ENCODE peak calls at places on chromosome 16, in eight cellular contexts. One of them, this sample, is unnamed.

GRCh38 chr16:4944333-4945281 is 7.7 kb upstream of the PPL start:
- DNase-seq in kidney glomerular epithelial cell: peak
- DNase-seq in activated T-helper 9 cell treated with anti-CD3 and anti-CD28 coated beads, Interleukin-2, amount 50 U/mL, for 16 hours: no peak
- DNase-seq in adrenal gland: peak
- DNase-seq in right cardiac atrium: peak
- DNase-seq in DMS153: peak
- DNase-seq in activated naive CD4-positive, alpha-beta T cell: no peak
- DNase-seq in stimulated activated naive CD8-positive, alpha-beta T cell treated with anti-CD3 and anti-CD28 coated beads, Interleukin-15, Interleukin-2, amounts not matched to agents 100 U/mL and 50 U/mL, for 24 hours: peak
- DNase-seq in this sample: peak

GRCh38 chr16:27379919-27380318 is 22.1 kb upstream of the IL21R start:
- DNase-seq in activated naive CD4-positive, alpha-beta T cell: no peak
- DNase-seq in stimulated activated naive CD8-positive, alpha-beta T cell treated with anti-CD3 and anti-CD28 coated beads, Interleukin-15, Interleukin-2, amounts not matched to agents 100 U/mL and 50 U/mL, for 24 hours: no peak
- DNase-seq in kidney glomerular epithelial cell: no peak
- DNase-seq in adrenal gland: no peak
- DNase-seq in right cardiac atrium: no peak
- DNase-seq in DMS153: no peak
- DNase-seq in activated T-helper 9 cell treated with anti-CD3 and anti-CD28 coated beads, Interleukin-2, amount 50 U/mL, for 16 hours: no peak
- DNase-seq in this sample: no peak

GRCh38 chr16:1180772-1181714 is 28.1 kb downstream of the CACNA1H start:
- DNase-seq in right cardiac atrium: no peak
- DNase-seq in stimulated activated naive CD8-positive, alpha-beta T cell treated with anti-CD3 and anti-CD28 coated beads, Interleukin-15, Interleukin-2, amounts not matched to agents 100 U/mL and 50 U/mL, for 24 hours: no peak
- DNase-seq in adrenal gland: no peak
- DNase-seq in kidney glomerular epithelial cell: no peak
- DNase-seq in activated T-helper 9 cell treated with anti-CD3 and anti-CD28 coated beads, Interleukin-2, amount 50 U/mL, for 16 hours: no peak
- DNase-seq in activated naive CD4-positive, alpha-beta T cell: no peak
- DNase-seq in DMS153: no peak
- DNase-seq in this sample: no peak

GRCh38 chr16:89922477-89922883 is 662 bp upstream of the TUBB3 start:
- DNase-seq in kidney glomerular epithelial cell: peak
- DNase-seq in activated T-helper 9 cell treated with anti-CD3 and anti-CD28 coated beads, Interleukin-2, amount 50 U/mL, for 16 hours: no peak
- DNase-seq in DMS153: peak
- DNase-seq in stimulated activated naive CD8-positive, alpha-beta T cell treated with anti-CD3 and anti-CD28 coated beads, Interleukin-15, Interleukin-2, amounts not matched to agents 100 U/mL and 50 U/mL, for 24 hours: peak
- DNase-seq in right cardiac atrium: peak
- DNase-seq in adrenal gland: peak
- DNase-seq in activated naive CD4-positive, alpha-beta T cell: no peak
- DNase-seq in this sample: peak

GRCh38 chr16:55842369-55843104 is 9.6 kb upstream of the CES1 start:
- DNase-seq in activated T-helper 9 cell treated with anti-CD3 and anti-CD28 coated beads, Interleukin-2, amount 50 U/mL, for 16 hours: no peak
- DNase-seq in kidney glomerular epithelial cell: peak
- DNase-seq in DMS153: peak
- DNase-seq in activated naive CD4-positive, alpha-beta T cell: no peak
- DNase-seq in stimulated activated naive CD8-positive, alpha-beta T cell treated with anti-CD3 and anti-CD28 coated beads, Interleukin-15, Interleukin-2, amounts not matched to agents 100 U/mL and 50 U/mL, for 24 hours: peak
- DNase-seq in right cardiac atrium: no peak
- DNase-seq in adrenal gland: peak
- DNase-seq in this sample: peak

GRCh38 chr16:56625943-56626654 is 518 bp downstream of the MT1E start:
- DNase-seq in activated T-helper 9 cell treated with anti-CD3 and anti-CD28 coated beads, Interleukin-2, amount 50 U/mL, for 16 hours: no peak
- DNase-seq in stimulated activated naive CD8-positive, alpha-beta T cell treated with anti-CD3 and anti-CD28 coated beads, Interleukin-15, Interleukin-2, amounts not matched to agents 100 U/mL and 50 U/mL, for 24 hours: no peak
- DNase-seq in adrenal gland: peak
- DNase-seq in DMS153: no peak
- DNase-seq in right cardiac atrium: peak
- DNase-seq in activated naive CD4-positive, alpha-beta T cell: no peak
- DNase-seq in kidney glomerular epithelial cell: no peak
- DNase-seq in this sample: peak

GRCh38 chr16:66081967-66082366 is 284.5 kb upstream of the CDH5 start:
- DNase-seq in activated T-helper 9 cell treated with anti-CD3 and anti-CD28 coated beads, Interleukin-2, amount 50 U/mL, for 16 hours: no peak
- DNase-seq in DMS153: no peak
- DNase-seq in adrenal gland: no peak
- DNase-seq in right cardiac atrium: no peak
- DNase-seq in stimulated activated naive CD8-positive, alpha-beta T cell treated with anti-CD3 and anti-CD28 coated beads, Interleukin-15, Interleukin-2, amounts not matched to agents 100 U/mL and 50 U/mL, for 24 hours: no peak
- DNase-seq in kidney glomerular epithelial cell: no peak
- DNase-seq in activated naive CD4-positive, alpha-beta T cell: no peak
- DNase-seq in this sample: peak

GRCh38 chr16:86355114-86355513 is 155.2 kb upstream of the FOXF1 start:
- DNase-seq in DMS153: no peak
- DNase-seq in activated T-helper 9 cell treated with anti-CD3 and anti-CD28 coated beads, Interleukin-2, amount 50 U/mL, for 16 hours: no peak
- DNase-seq in stimulated activated naive CD8-positive, alpha-beta T cell treated with anti-CD3 and anti-CD28 coated beads, Interleukin-15, Interleukin-2, amounts not matched to agents 100 U/mL and 50 U/mL, for 24 hours: no peak
- DNase-seq in adrenal gland: no peak
- DNase-seq in right cardiac atrium: no peak
- DNase-seq in kidney glomerular epithelial cell: no peak
- DNase-seq in activated naive CD4-positive, alpha-beta T cell: no peak
- DNase-seq in this sample: no peak

This sample was measured in kidney tubule cell.